ENCODE peak calls at places on chromosomes 7 and 10, in four cellular contexts. U is IMR-90, Q is GM12878, M is H1. J is an unnamed sample.

GRCh38 chr7:104775581-104775980 is 238.4 kb upstream of the KMT2E start:
- DNase-seq in Q (no peak), U (no peak), M (no peak), J (no peak)

GRCh38 chr7:30548762-30549344 is 44.2 kb upstream of the GGCT start:
- DNase-seq in Q (no peak), U (peak), M (peak), J (peak)

GRCh38 chr10:46544989-46545791 is 11.3 kb downstream of the GPRIN2 start:
- DNase-seq in M (no peak), U (no peak), Q (no peak), J (no peak)

GRCh38 chr7:33127085-33127484 is 2.3 kb upstream of the BBS9 start:
- DNase-seq in Q (no peak), M (no peak), U (no peak), J (no peak)

GRCh38 chr7:423312-424260 is 96.1 kb downstream of the PDGFA start:
- DNase-seq in U (no peak), M (no peak), Q (no peak), J (no peak)

GRCh38 chr10:96271017-96271815 is at the start of gene BLNK:
- DNase-seq in M (no peak), U (peak), Q (peak), J (no peak)

GRCh38 chr10:95391570-95392249 is 100.9 kb upstream of the PDLIM1 start:
- DNase-seq in M (no peak), U (peak), Q (no peak), J (peak)

GRCh38 chr7:14195079-14195478 is 205.6 kb upstream of the ETV1 start:
- DNase-seq in U (no peak), Q (no peak), M (no peak), J (no peak)

GRCh38 chr7:6423942-6424701 is 23.6 kb downstream of the DAGLB start:
- DNase-seq in Q (no peak), U (no peak), M (no peak), J (peak)

GRCh38 chr7:149625947-149626392 is 128.4 kb upstream of the ZNF746 start:
- DNase-seq in M (no peak), Q (no peak), U (no peak), J (no peak)

GRCh38 chr7:108004220-108005142 is 1.5 kb upstream of the LAMB1 start:
- DNase-seq in U (peak), M (peak), Q (no peak), J (no peak)

GRCh38 chr10:90635111-90635798 is 222.6 kb downstream of the HTR7 start:
- DNase-seq in Q (no peak), U (no peak), M (no peak), J (no peak)

GRCh38 chr10:26367771-26368170 is 70.4 kb upstream of the APBB1IP start:
- DNase-seq in Q (no peak), U (no peak), M (peak), J (peak)

GRCh38 chr7:23247602-23248335 is 1.2 kb downstream of the GPNMB start:
- DNase-seq in Q (no peak), M (peak), U (no peak), J (no peak)

GRCh38 chr7:142629588-142630260 is 119.5 kb upstream of the PRSS1 start:
- DNase-seq in M (no peak), U (peak), Q (no peak), J (no peak)

GRCh38 chr10:91162050-91162494 is 58.4 kb upstream of the PCGF5 start:
- DNase-seq in M (no peak), U (peak), Q (no peak), J (peak)

GRCh38 chr10:123009105-123009805 is 449 bp downstream of the ACADSB start:
- DNase-seq in Q (no peak), U (no peak), M (no peak), J (peak)

GRCh38 chr7:30164567-30164966 is 29.8 kb downstream of the MTURN start:
- DNase-seq in U (peak), Q (no peak), M (no peak), J (peak)

GRCh38 chr10:91987397-91988037 is 63.9 kb downstream of the BTAF1 start:
- DNase-seq in U (no peak), M (no peak), Q (no peak), J (no peak)

GRCh38 chr7:66016131-66016461 is 34.1 kb upstream of the GUSB start:
- DNase-seq in M (no peak), U (peak), Q (no peak), J (no peak)

GRCh38 chr7:134329614-134330316 is 13.0 kb upstream of the SLC35B4 start:
- DNase-seq in M (no peak), U (no peak), Q (no peak), J (no peak)

GRCh38 chr10:12333382-12334185 is 15.8 kb upstream of the CAMK1D start:
- DNase-seq in Q (no peak), M (no peak), U (peak), J (no peak)
- TF ChIP-seq CHD1 in Q (no peak), M (no peak), U (no peak), J (no peak)

GRCh38 chr7:28419717-28420116 is 7.4 kb downstream of the CREB5 start:
- DNase-seq in U (peak), Q (no peak), M (no peak), J (no peak)
- TF ChIP-seq CHD1 in U (no peak), Q (no peak), M (no peak), J (no peak)

GRCh38 chr10:23314835-23315239 is 29.8 kb downstream of the C10orf67 start:
- DNase-seq in M (no peak), Q (peak), U (peak), J (peak)
- TF ChIP-seq CHD1 in M (no peak), Q (no peak), U (no peak), J (no peak)

GRCh38 chr10:37854606-37855005 is 2.8 kb downstream of the ZNF248 start:
- DNase-seq in Q (no peak), U (no peak), M (no peak), J (no peak)
- TF ChIP-seq CHD1 in Q (no peak), U (no peak), M (no peak), J (no peak)

DNA sequence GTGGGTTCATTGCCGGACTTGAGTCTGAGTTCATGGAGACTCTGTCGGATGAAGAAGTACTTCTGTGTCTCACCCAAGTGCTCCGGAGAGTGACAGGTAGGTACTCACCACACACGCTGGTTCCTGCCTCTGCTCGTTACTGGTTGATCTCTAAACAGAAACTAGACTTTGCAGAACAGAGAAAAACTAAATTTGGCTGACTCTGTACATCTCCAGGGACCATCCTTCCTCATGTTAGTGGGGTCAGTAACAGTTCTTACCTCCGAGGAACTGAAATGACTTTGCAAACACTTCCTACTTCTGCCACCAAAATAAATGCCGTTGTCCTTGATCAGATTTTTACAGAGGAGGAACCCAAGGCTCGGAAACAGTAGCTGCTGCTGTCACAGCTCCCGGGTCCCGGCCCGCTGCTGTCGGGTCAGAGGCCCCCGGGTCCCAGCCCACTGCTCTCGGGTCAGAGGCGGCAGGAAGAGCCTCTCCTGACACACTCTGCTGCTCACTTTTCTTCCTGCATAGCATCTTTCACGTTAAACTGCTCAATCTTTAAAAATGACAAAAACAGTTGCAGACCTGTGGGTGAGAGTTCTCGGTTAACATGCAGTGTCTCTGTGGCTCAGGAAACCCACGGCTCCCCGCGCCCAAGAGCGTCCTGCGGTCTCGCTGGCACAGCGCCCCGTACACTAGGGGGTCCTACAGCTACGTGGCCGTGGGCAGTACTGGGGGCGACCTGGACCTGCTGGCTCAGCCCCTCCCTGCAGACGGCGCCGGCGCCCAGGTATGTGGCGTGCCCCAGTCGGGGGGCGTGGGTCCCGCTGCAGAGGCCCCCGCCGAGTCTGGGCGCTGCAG is 4.8 kb upstream of the MTG1 start:
- DNase-seq in Q (peak), U (no peak), M (no peak), J (peak)
- TF ChIP-seq CHD1 in Q (no peak), U (no peak), M (no peak), J (no peak)

DNA sequence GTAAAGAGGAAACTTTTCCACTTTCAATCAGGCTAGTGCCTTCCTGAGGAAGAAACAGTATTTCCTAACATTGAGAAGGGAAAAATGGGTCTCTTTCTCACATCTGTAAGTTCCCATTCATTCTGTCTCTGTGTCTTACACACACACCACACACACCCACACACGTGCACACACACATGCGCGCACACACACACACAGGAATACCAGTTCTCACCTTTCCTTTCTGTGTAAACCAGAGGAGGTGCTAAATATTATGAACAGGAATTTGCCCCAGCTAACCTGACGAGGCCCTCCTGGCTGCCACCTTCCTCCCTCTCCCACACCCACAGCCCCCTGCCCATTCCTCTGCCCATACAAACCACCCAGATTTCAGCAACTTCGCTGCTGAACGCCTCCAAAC is 190.3 kb downstream of the HECW1 start:
- DNase-seq in M (no peak), Q (no peak), U (no peak), J (no peak)
- TF ChIP-seq CHD1 in M (no peak), Q (no peak), U (no peak), J (no peak)